ENCODE peak calls at places on chromosomes 16 and 17, in five cellular contexts. I, N, B, Q and J are unnamed samples.
A peak's percentile ranks its signal among the peaks of the same experiment; 100 is the strongest.

GRCh38 chr16:84726079-84726669 is 26.4 kb downstream of the USP10 start:
- DNase-seq in I (peak; percentile 70), N (peak; percentile 58), B (no peak), Q (peak; percentile 94), J (peak; percentile 82)

GRCh38 chr17:36921131-36921851 is 16.0 kb upstream of the LHX1 start:
- DNase-seq in I (peak; percentile 23), N (peak; percentile 98), B (no peak), Q (peak; percentile 54), J (no peak)

GRCh38 chr17:2397247-2398171 is 3.4 kb downstream of the MNT start:
- DNase-seq in I (no peak), N (no peak), B (no peak), Q (no peak), J (no peak)

GRCh38 chr16:68526782-68527145 is 12.3 kb upstream of the ZFP90 start:
- DNase-seq in I (no peak), N (no peak), B (no peak), Q (no peak), J (no peak)

GRCh38 chr16:69107311-69107962 is 2.0 kb downstream of the HAS3 start:
- DNase-seq in I (no peak), N (no peak), B (no peak), Q (no peak), J (peak; percentile 22)

GRCh38 chr16:87570938-87571867 is 31.1 kb upstream of the JPH3 start:
- DNase-seq in I (peak; percentile 59), N (peak; percentile 84), B (no peak), Q (peak; percentile 59), J (peak; percentile 51)

GRCh38 chr17:36935681-36936454 is 1.4 kb upstream of the LHX1 start:
- DNase-seq in I (no peak), N (peak; percentile 80), B (no peak), Q (peak; percentile 46), J (no peak)

GRCh38 chr16:75567911-75568310 is 1.7 kb downstream of the GABARAPL2 start:
- DNase-seq in I (no peak), N (no peak), B (no peak), Q (no peak), J (no peak)

GRCh38 chr17:17783825-17784598 is 52.8 kb downstream of the SREBF1 start:
- DNase-seq in I (no peak), N (no peak), B (peak; percentile 17), Q (no peak), J (peak; percentile 38)

GRCh38 chr16:14280541-14280940 is 209.4 kb downstream of the MRTFB start:
- DNase-seq in I (no peak), N (no peak), B (no peak), Q (no peak), J (no peak)

GRCh38 chr17:57634713-57635465 is 110.2 kb downstream of the CCDC182 start:
- DNase-seq in I (no peak), N (no peak), B (no peak), Q (no peak), J (no peak)

GRCh38 chr17:70029019-70029767 is 45.8 kb upstream of the KCNJ16 start:
- DNase-seq in I (no peak), N (no peak), B (no peak), Q (no peak), J (no peak)

GRCh38 chr17:45396496-45397205 is 36.0 kb downstream of the ARHGAP27 start:
- DNase-seq in I (no peak), N (no peak), B (no peak), Q (no peak), J (no peak)

GRCh38 chr17:78132767-78133178 is 2.2 kb downstream of the TMC8 start:
- DNase-seq in I (no peak), N (no peak), B (no peak), Q (no peak), J (no peak)

GRCh38 chr16:8767176-8767575 is 30.3 kb downstream of the TMEM186 start:
- DNase-seq in I (no peak), N (no peak), B (no peak), Q (no peak), J (no peak)

GRCh38 chr17:48153711-48154642 is 46.4 kb downstream of the SNX11 start:
- DNase-seq in I (peak; percentile 68), N (peak; percentile 75), B (no peak), Q (peak; percentile 70), J (peak; percentile 52)

GRCh38 chr17:73211745-73212144 is 18.9 kb downstream of the COG1 start:
- DNase-seq in I (no peak), N (no peak), B (no peak), Q (no peak), J (no peak)

GRCh38 chr16:86557587-86557986 is 2.6 kb upstream of the MTHFSD start:
- DNase-seq in I (no peak), N (no peak), B (no peak), Q (no peak), J (no peak)

GRCh38 chr17:8894673-8895578 is 27.5 kb upstream of the PIK3R6 start:
- DNase-seq in I (peak; percentile 52), N (peak; percentile 93), B (peak; percentile 65), Q (peak; percentile 55), J (peak; percentile 59)

GRCh38 chr16:27690604-27691003 is 140.7 kb downstream of the KATNIP start:
- DNase-seq in I (peak; percentile 26), N (no peak), B (no peak), Q (peak; percentile 65), J (peak; percentile 28)

GRCh38 chr17:75325827-75326586 is 36.8 kb upstream of the SLC25A19 start:
- DNase-seq in I (no peak), N (no peak), B (no peak), Q (peak; percentile 76), J (peak; percentile 89)

GRCh38 chr16:57146735-57147134 is 39.1 kb downstream of the PSME3IP1 start:
- DNase-seq in I (peak; percentile 28), N (peak; percentile 62), B (no peak), Q (peak; percentile 49), J (no peak)

GRCh38 chr16:88433632-88434352 is 19.3 kb upstream of the ZFPM1 start:
- DNase-seq in I (no peak), N (no peak), B (no peak), Q (no peak), J (no peak)

GRCh38 chr17:35244345-35245195 is 1.7 kb downstream of the SLFN5 start:
- DNase-seq in I (peak; percentile 6), N (peak; percentile 34), B (no peak), Q (peak; percentile 38), J (peak; percentile 70)

GRCh38 chr17:39097159-39097519 is 54.3 kb downstream of the PLXDC1 start:
- DNase-seq in I (no peak), N (no peak), B (no peak), Q (no peak), J (no peak)

GRCh38 chr17:933168-934083 is 46.1 kb downstream of the NXN start:
- DNase-seq in I (peak; percentile 75), N (peak; percentile 97), B (no peak), Q (peak; percentile 22), J (peak; percentile 94)

GRCh38 chr17:29574732-29575510 is 6.4 kb downstream of the TP53I13 start:
- DNase-seq in I (peak; percentile 90), N (no peak), B (no peak), Q (no peak), J (no peak)

DNA sequence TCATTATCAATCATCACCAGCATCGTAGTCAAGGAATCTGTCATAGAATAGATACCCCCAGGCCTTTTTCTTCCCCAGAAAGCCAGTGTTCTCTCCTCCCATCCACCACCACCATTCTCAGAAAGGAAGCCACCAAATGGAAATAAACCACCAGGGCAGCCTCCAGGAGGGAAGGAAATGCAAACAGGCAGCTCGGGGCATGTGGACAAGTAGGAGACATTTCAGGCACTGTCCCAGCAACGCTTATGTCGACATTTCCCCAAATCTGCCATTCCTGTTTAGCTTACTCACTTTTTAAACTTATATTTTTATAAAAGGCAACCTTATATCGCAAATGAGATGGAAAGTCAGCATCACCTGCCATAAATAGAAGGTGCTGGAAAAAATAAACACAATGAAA is 15.8 kb downstream of the EMP2 start:
- DNase-seq in I (no peak), N (no peak), B (no peak), Q (no peak), J (peak; percentile 24)
- H3K27ac ChIP-seq in I (no peak overlapping the region), N (no peak overlapping the region), B (no peak overlapping the region), Q (no peak overlapping the region), J (no peak overlapping the region)

GRCh38 chr16:30369091-30369937 is 980 bp downstream of the TBC1D10B start:
- DNase-seq in I (no peak), N (no peak), B (no peak), Q (no peak), J (peak; percentile 31)

GRCh38 chr16:30369938-30370443 is 303 bp downstream of the TBC1D10B start:
- DNase-seq in I (no peak), N (no peak), B (no peak), Q (no peak), J (no peak)

GRCh38 chr16:30371248-30371816 is 1.0 kb upstream of the TBC1D10B start:
- DNase-seq in I (no peak), N (no peak), B (no peak), Q (no peak), J (no peak)

GRCh38 chr16:30372037-30372712 is 1.9 kb upstream of the TBC1D10B start:
- DNase-seq in I (no peak), N (no peak), B (no peak), Q (no peak), J (no peak)

DNA sequence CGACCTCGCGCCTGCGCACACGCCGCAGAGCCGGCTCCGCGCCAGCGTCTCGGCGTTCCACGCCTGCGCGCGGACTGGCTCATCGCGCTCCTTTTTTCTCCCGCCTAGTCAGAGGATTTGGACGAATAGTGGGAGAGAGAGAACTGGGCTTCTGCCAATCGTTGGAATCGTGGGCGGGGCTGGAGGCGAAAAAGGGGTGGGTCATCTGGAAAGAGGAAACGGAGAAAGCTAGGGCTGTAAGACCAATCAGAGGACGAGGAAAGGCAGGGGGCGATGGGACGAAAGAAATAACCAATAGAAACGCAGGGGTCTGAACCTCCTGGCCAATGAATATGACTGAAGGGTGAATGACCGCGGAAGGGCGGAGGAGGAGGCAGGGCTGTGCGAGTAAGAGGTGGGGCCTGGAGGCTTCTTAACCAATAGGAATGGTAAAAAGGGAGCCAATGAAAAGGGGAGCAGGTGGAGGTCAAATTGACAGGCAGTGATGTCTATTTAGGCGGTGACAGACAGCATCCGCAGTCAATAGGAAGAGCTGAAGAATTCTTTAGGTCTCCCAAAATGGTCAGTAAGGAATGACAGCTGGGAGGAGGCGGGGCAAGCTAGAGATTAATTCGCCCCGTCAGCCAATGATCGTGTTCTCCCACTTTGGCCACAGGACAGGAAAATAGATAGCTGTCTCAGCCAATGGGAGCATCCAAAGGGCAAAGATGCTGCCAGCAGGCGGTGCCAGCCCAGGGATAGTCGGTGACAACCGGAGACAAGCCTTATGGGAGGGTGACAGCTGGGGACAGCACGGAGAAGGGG is at the start of gene TBC1D10B:
- DNase-seq in I (peak; percentile 100), N (peak; percentile 100), B (peak; percentile 100), Q (peak; percentile 99), J (peak; percentile 100)
- TF ChIP-seq MYC in I (no peak), N (no peak), B (no peak), Q (peak; percentile 23), J (no peak)

DNA sequence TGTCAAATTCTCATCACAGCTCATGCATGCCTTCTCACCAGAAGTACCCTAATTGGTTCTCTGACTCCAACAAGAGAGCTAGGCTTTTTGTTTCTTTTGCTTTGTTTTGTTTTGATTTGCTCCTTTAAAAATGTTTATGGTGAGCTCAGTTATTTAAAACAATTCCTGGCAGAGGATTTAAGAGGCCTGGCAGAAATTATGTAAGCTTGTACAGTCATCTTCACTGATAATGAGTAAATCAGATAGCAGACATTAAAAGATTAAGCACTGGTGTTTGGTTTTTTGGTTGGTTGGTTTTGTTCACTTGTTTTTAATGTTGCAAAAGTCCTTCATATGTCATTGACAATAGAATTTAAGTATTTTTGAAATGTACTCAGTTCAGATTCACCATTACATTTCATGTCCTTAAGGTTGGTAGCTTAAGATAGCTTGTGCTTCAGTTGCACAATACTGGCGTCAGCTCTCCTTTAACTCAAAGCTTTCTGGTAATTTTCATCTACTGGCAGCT is 378.9 kb downstream of the CDH13 start:
- DNase-seq in I (no peak), N (no peak), B (no peak), Q (no peak), J (no peak)
- H3K4me1 ChIP-seq in I (no peaks in the 10 kb centered on the region), N (no peaks in the 10 kb centered on the region), B (no peaks in the 10 kb centered on the region), Q (no peaks in the 10 kb centered on the region), J (peaks cover 36% of the 10 kb centered on the region)

GRCh38 chr17:81824595-81824994 is 8.5 kb downstream of the MCRIP1 start:
- DNase-seq in I (no peak), N (no peak), B (no peak), Q (no peak), J (no peak)
- H3K27ac ChIP-seq in I (no peak overlapping the region), N (no peak overlapping the region), B (no peak overlapping the region), Q (no peak overlapping the region), J (no peak overlapping the region)